ENCODE peak calls at places on chromosomes 11 and 22, in seven cellular contexts. Z, I, B, P, D, U and E are unnamed samples.

GRCh38 chr11:30091728-30092127 is 74.9 kb upstream of the KCNA4 start:
- DNase-seq in Z (no peak), I (no peak), B (no peak), P (no peak), D (no peak), U (no peak), E (no peak)

GRCh38 chr11:131666617-131667016 is 296.2 kb downstream of the NTM start:
- DNase-seq in Z (no peak), I (no peak), B (no peak), P (no peak), D (no peak), U (no peak), E (no peak)

GRCh38 chr11:84398017-84398626 is 1112.0 kb upstream of the CCDC90B start:
- DNase-seq in Z (no peak), I (no peak), B (no peak), P (no peak), D (no peak), U (no peak), E (no peak)

GRCh38 chr11:121063728-121064127 is 37.3 kb upstream of the TECTA start:
- DNase-seq in Z (no peak), I (no peak), B (no peak), P (no peak), D (no peak), U (no peak), E (no peak)

GRCh38 chr11:32056445-32056844 is 34.4 kb upstream of the RCN1 start:
- DNase-seq in Z (no peak), I (no peak), B (no peak), P (no peak), D (no peak), U (no peak), E (no peak)

GRCh38 chr11:44634401-44635281 is 69.2 kb downstream of the CD82 start:
- DNase-seq in Z (peak; percentile 10), I (peak; percentile 79), B (peak; percentile 86), P (no peak), D (no peak), U (no peak), E (peak; percentile 74)

GRCh38 chr22:28029201-28029948 is 110.3 kb upstream of the PITPNB start:
- DNase-seq in Z (no peak), I (peak; percentile 41), B (peak; percentile 64), P (no peak), D (no peak), U (no peak), E (peak; percentile 45)

GRCh38 chr22:30568137-30568805 is 6.2 kb downstream of the GAL3ST1 start:
- DNase-seq in Z (no peak), I (no peak), B (no peak), P (no peak), D (no peak), U (no peak), E (no peak)

GRCh38 chr11:8581300-8581699 is 12.7 kb downstream of the STK33 start:
- DNase-seq in Z (no peak), I (no peak), B (no peak), P (no peak), D (no peak), U (no peak), E (no peak)

GRCh38 chr22:48890693-48891554 is 936.7 kb downstream of the BRD1 start:
- DNase-seq in Z (no peak), I (no peak), B (no peak), P (peak; percentile 5), D (no peak), U (no peak), E (peak; percentile 9)

GRCh38 chr11:109000531-109000930 is 335.7 kb downstream of the DDX10 start:
- DNase-seq in Z (no peak), I (no peak), B (no peak), P (no peak), D (no peak), U (no peak), E (no peak)

GRCh38 chr11:128737704-128738103 is 43.8 kb downstream of the FLI1 start:
- DNase-seq in Z (no peak), I (no peak), B (no peak), P (no peak), D (no peak), U (no peak), E (no peak)

DNA sequence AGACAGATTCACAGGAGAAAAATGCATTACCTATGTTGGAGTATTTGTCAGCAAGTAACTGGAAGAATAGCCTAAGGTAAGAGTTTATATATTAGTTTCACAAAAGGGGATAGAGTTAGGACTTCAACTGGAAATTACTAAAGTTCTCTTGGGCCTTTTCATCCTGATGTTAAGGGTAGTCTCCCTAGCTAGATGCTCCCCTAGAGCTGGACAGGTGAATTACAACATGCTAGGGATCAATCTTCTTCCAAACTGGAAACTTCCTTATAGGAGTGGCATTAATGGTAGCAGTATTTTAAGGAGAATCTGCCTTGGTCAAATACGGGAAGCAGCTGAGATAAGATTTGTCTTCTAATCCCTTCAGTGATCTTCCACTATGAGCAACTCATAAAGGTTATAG is 632.8 kb upstream of the RAG2 start:
- DNase-seq in Z (no peak), I (no peak), B (no peak), P (no peak), D (no peak), U (no peak), E (no peak)
- H3K9me3 ChIP-seq in Z (peaks cover 26% of the 10 kb centered on the region), I (no peaks in the 10 kb centered on the region), B (no peaks in the 10 kb centered on the region), P (no peaks in the 10 kb centered on the region), D (no peaks in the 10 kb centered on the region), U (no peaks in the 10 kb centered on the region), E (peaks cover 5% of the 10 kb centered on the region)

DNA sequence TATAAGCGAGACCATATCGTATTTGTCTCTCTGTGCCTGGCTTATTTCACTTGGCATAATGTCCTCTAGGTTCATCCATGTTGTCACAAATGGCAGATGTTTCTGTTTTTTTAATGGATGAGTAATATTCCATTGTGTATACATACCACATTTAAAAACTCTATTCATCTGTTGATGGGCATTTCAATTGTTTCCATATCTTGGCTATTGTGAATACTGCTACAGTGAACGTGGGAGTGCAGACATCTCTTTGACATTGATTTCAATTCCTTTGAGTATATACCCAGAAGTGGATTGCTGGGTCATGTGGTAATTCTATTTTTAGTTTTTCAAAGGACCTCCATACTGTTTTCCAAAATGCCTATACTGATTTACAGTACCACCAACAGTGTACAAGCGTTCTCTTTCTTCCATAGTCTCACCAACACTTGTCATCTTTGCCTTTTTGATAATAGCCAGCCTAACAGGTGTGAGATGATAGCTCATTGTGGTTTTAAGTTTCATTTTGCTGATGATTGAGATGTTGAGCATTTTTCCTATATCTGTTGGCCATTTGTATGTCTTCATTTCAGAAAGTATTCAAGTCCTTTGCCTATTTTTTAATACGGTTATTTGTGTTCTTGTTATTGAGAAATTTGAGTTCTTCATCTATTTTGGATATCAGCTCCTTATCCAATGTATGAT is 194.7 kb upstream of the E2F8 start:
- DNase-seq in Z (no peak), I (no peak), B (no peak), P (no peak), D (no peak), U (no peak), E (no peak)
- H3K4me1 ChIP-seq in Z (peaks cover 7% of the 10 kb centered on the region), I (no peaks in the 10 kb centered on the region), B (peaks cover 12% of the 10 kb centered on the region), P (no peaks in the 10 kb centered on the region), D (no peaks in the 10 kb centered on the region), U (no peaks in the 10 kb centered on the region), E (peaks cover 8% of the 10 kb centered on the region)

GRCh38 chr22:32558681-32559355 is 84.2 kb downstream of the FBXO7 start:
- DNase-seq in Z (peak; percentile 75), I (peak; percentile 85), B (no peak), P (no peak), D (no peak), U (no peak), E (peak; percentile 59)
- H3K9me3 ChIP-seq in Z (no peaks in the 10 kb centered on the region), I (no peaks in the 10 kb centered on the region), B (no peaks in the 10 kb centered on the region), P (no peaks in the 10 kb centered on the region), D (no peaks in the 10 kb centered on the region), U (no peaks in the 10 kb centered on the region), E (no peaks in the 10 kb centered on the region)

DNA sequence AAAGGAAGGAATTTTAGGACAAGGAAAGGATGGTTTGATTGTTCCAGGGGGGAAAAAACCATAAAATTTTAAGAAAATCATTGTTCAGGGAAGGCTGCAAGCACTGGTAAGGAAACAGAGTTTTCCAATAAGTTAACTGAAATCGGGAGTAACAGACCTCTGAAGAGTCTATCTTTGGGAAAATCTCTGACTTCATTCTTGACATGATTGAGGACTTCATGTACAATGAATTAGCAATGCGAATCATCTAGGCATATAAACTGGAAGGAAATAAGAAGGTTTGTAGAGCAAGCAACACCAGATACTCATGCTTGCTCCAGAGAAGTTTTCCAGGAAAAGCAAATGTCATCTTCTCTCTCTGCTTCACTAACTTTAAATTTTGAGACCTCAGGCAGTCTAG is 18.5 kb downstream of the APLP2 start:
- DNase-seq in Z (no peak), I (no peak), B (no peak), P (no peak), D (no peak), U (no peak), E (no peak)
- H3K4me1 ChIP-seq in Z (peaks cover 8% of the 10 kb centered on the region), I (peaks cover 34% of the 10 kb centered on the region), B (peaks cover 49% of the 10 kb centered on the region), P (no peaks in the 10 kb centered on the region), D (no peaks in the 10 kb centered on the region), U (peaks cover 9% of the 10 kb centered on the region), E (peaks cover 41% of the 10 kb centered on the region)

GRCh38 chr11:63611395-63611747 is 2.9 kb downstream of the PLAAT3 start:
- DNase-seq in Z (no peak), I (no peak), B (no peak), P (no peak), D (no peak), U (no peak), E (no peak)

GRCh38 chr11:63610604-63611394 is 3.4 kb downstream of the PLAAT3 start:
- DNase-seq in Z (no peak), I (no peak), B (no peak), P (no peak), D (no peak), U (no peak), E (no peak)

GRCh38 chr11:63608353-63609345 is 5.6 kb downstream of the PLAAT3 start:
- DNase-seq in Z (no peak), I (no peak), B (no peak), P (no peak), D (no peak), U (no peak), E (no peak)

GRCh38 chr11:63609536-63609935 is 4.7 kb downstream of the PLAAT3 start:
- DNase-seq in Z (no peak), I (peak; percentile 25), B (no peak), P (no peak), D (no peak), U (no peak), E (peak; percentile 38)

DNA sequence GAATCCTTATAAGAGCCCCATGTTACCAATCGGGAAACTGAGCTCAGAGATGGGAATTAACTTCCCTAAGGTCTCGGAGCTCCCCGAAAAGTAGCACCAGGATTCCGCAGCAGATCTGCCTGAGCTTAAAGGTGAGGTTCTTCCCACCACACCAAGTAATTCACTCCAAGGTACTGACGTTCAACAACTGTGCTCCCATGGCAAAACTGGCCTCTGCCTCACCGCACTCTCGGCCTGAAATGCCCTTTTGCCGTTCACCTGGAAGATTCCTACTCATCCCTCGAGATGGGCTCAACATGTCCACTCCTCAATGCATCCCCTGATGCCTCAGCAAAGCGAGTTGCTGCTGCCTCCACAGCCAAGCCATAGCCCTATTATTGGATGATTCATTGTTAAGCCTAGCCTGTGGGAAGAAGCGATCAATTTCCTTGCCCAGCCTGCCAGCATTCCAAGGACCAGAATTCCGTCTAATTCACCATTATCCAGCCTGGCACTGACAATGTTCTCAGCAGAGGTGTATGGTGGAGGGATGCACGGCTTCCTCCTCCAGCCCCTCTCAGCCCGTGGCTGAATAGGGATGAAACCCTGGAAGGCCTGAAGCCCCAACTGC is 4.2 kb downstream of the PLAAT3 start:
- DNase-seq in Z (no peak), I (no peak), B (no peak), P (no peak), D (no peak), U (no peak), E (no peak)
- H3K9me3 ChIP-seq in Z (no peaks in the 10 kb centered on the region), I (no peaks in the 10 kb centered on the region), B (no peaks in the 10 kb centered on the region), P (no peaks in the 10 kb centered on the region), D (no peaks in the 10 kb centered on the region), U (no peaks in the 10 kb centered on the region), E (no peaks in the 10 kb centered on the region)

GRCh38 chr11:68941324-68942089 is 37.8 kb downstream of the IGHMBP2 start:
- DNase-seq in Z (no peak), I (no peak), B (peak; percentile 35), P (no peak), D (no peak), U (no peak), E (no peak)
- H3K4me1 ChIP-seq in Z (no peaks in the 10 kb centered on the region), I (no peaks in the 10 kb centered on the region), B (no peaks in the 10 kb centered on the region), P (no peaks in the 10 kb centered on the region), D (no peaks in the 10 kb centered on the region), U (no peaks in the 10 kb centered on the region), E (peaks cover 5% of the 10 kb centered on the region)